ENCODE peak calls at places on chromosomes 7 and 10, in five cellular contexts. One of them, this sample, is unnamed.

GRCh38 chr10:112335104-112335840 is 38.6 kb upstream of the ACSL5 start:
- DNase-seq in fibroblast of mammary gland: peak
- DNase-seq in lung: no peak
- DNase-seq in Panc1: no peak
- DNase-seq in A549: no peak
- DNase-seq in this sample: no peak

GRCh38 chr7:22758576-22758975 is 31.6 kb downstream of the IL6 start:
- DNase-seq in Panc1: no peak
- DNase-seq in fibroblast of mammary gland: no peak
- DNase-seq in lung: no peak
- DNase-seq in A549: no peak
- DNase-seq in this sample: no peak

GRCh38 chr7:82566752-82567151 is 123.2 kb upstream of the CACNA2D1 start:
- DNase-seq in A549: no peak
- DNase-seq in fibroblast of mammary gland: no peak
- DNase-seq in lung: no peak
- DNase-seq in Panc1: no peak
- DNase-seq in this sample: no peak

GRCh38 chr10:112858990-112859520 is 91.0 kb upstream of the TCF7L2 start:
- DNase-seq in A549: no peak
- DNase-seq in Panc1: no peak
- DNase-seq in fibroblast of mammary gland: peak
- DNase-seq in lung: no peak
- DNase-seq in this sample: no peak

GRCh38 chr7:41689815-41690214 is 13.1 kb downstream of the INHBA start:
- DNase-seq in A549: no peak
- DNase-seq in Panc1: no peak
- DNase-seq in fibroblast of mammary gland: no peak
- DNase-seq in lung: no peak
- DNase-seq in this sample: no peak

GRCh38 chr7:22589641-22590141 is 89.7 kb upstream of the STEAP1B start:
- DNase-seq in Panc1: no peak
- DNase-seq in fibroblast of mammary gland: peak
- DNase-seq in lung: peak
- DNase-seq in A549: no peak
- DNase-seq in this sample: no peak

GRCh38 chr7:125383324-125383723 is 453.7 kb upstream of the POT1 start:
- DNase-seq in lung: no peak
- DNase-seq in A549: no peak
- DNase-seq in fibroblast of mammary gland: no peak
- DNase-seq in Panc1: no peak
- DNase-seq in this sample: peak

GRCh38 chr7:72785166-72785955 is 42.6 kb downstream of the TYW1B start:
- DNase-seq in fibroblast of mammary gland: peak
- DNase-seq in lung: no peak
- DNase-seq in A549: no peak
- DNase-seq in Panc1: no peak
- DNase-seq in this sample: no peak

GRCh38 chr7:80392229-80393169 is 119.4 kb downstream of the GNAT3 start:
- DNase-seq in lung: no peak
- DNase-seq in fibroblast of mammary gland: peak
- DNase-seq in Panc1: no peak
- DNase-seq in A549: peak
- DNase-seq in this sample: no peak

GRCh38 chr7:45033261-45033930 is 33.4 kb downstream of the CCM2 start:
- DNase-seq in Panc1: no peak
- DNase-seq in A549: no peak
- DNase-seq in lung: no peak
- DNase-seq in fibroblast of mammary gland: peak
- DNase-seq in this sample: no peak

GRCh38 chr7:107302250-107302649 is 133.4 kb downstream of the HBP1 start:
- DNase-seq in A549: no peak
- DNase-seq in lung: no peak
- DNase-seq in fibroblast of mammary gland: no peak
- DNase-seq in Panc1: no peak
- DNase-seq in this sample: no peak

GRCh38 chr10:72846225-72846624 is 47.3 kb upstream of the OIT3 start:
- DNase-seq in A549: peak
- DNase-seq in lung: no peak
- DNase-seq in Panc1: peak
- DNase-seq in fibroblast of mammary gland: peak
- DNase-seq in this sample: no peak

GRCh38 chr10:93790454-93790853 is 32.7 kb downstream of the LGI1 start:
- DNase-seq in Panc1: no peak
- DNase-seq in lung: no peak
- DNase-seq in fibroblast of mammary gland: no peak
- DNase-seq in A549: no peak
- DNase-seq in this sample: no peak

GRCh38 chr7:117929217-117929616 is 56.0 kb upstream of the CTTNBP2 start:
- DNase-seq in lung: no peak
- DNase-seq in Panc1: no peak
- DNase-seq in fibroblast of mammary gland: no peak
- DNase-seq in A549: no peak
- DNase-seq in this sample: no peak

GRCh38 chr7:21572914-21573313 is 30.1 kb downstream of the DNAH11 start:
- DNase-seq in fibroblast of mammary gland: no peak
- DNase-seq in lung: no peak
- DNase-seq in Panc1: no peak
- DNase-seq in A549: no peak
- DNase-seq in this sample: no peak

GRCh38 chr7:51318001-51318400 is 1.4 kb upstream of the COBL start:
- DNase-seq in A549: no peak
- DNase-seq in lung: no peak
- DNase-seq in fibroblast of mammary gland: no peak
- DNase-seq in Panc1: no peak
- DNase-seq in this sample: no peak

GRCh38 chr7:51317582-51317910 is 937 bp upstream of the COBL start:
- DNase-seq in fibroblast of mammary gland: no peak
- DNase-seq in Panc1: no peak
- DNase-seq in A549: no peak
- DNase-seq in lung: no peak
- DNase-seq in this sample: no peak

GRCh38 chr7:51316262-51316665 is 345 bp downstream of the COBL start:
- DNase-seq in A549: peak
- DNase-seq in Panc1: no peak
- DNase-seq in fibroblast of mammary gland: no peak
- DNase-seq in lung: peak
- DNase-seq in this sample: peak

GRCh38 chr7:51315393-51316261 is 982 bp downstream of the COBL start:
- DNase-seq in lung: peak
- DNase-seq in Panc1: no peak
- DNase-seq in fibroblast of mammary gland: peak
- DNase-seq in A549: peak
- DNase-seq in this sample: peak

DNA sequence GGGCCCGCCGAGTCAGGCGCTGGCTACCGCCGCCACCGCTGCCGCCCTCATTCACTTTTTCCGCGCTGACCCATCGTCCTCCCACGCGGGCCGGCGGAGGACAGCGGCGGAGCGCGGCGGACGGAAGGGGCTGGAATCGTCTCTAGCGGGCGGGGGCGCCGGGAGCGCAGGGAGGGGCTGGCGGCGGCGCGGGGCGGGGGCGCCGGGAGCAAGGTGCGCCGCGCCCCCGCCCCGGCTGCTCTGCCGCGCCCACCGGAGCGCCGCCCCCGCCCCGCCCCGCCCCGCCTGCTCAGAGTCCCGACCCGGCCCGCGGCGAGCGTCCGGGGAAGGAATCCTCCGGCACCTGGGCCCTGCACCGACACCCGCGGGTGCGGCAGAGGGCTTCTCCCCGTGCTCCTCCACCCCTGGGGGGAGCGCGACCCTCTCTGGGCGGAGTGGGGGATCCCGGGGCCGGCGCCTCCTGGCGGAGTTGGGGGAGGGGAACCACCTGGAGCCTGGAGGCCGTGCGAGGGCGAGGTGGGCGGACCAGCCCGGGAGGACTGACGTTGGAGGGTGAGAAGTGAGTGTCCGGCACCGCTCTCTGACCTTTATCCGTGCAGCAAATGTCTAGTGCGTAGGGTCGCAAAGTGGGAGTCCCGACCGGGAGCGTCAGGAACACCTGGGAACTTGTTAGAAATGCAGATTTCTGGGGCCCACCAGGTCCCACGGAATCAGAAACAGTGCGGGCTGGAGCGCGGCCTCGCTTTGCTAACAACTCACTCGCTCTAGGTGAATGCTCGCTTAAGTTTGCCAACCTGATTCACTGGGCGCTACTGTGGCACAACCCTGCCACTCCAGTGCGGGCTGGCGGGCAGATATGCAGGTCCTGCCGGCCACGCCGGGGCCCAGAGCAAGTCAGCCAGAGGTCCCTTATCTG is at the start of gene COBL:
- DNase-seq in fibroblast of mammary gland: no peak
- DNase-seq in Panc1: no peak
- DNase-seq in lung: peak
- DNase-seq in A549: peak
- DNase-seq in this sample: peak
- TF ChIP-seq CTCF in fibroblast of mammary gland: no peak
- TF ChIP-seq CTCF in Panc1: no peak
- TF ChIP-seq CTCF in lung: no peak
- TF ChIP-seq CTCF in A549: no peak
- TF ChIP-seq CTCF in this sample: no peak

GRCh38 chr10:775245-776075 is 86.0 kb upstream of the DIP2C start:
- DNase-seq in fibroblast of mammary gland: peak
- DNase-seq in lung: no peak
- DNase-seq in A549: no peak
- DNase-seq in Panc1: no peak
- DNase-seq in this sample: peak
- TF ChIP-seq CTCF in fibroblast of mammary gland: no peak
- TF ChIP-seq CTCF in lung: no peak
- TF ChIP-seq CTCF in A549: no peak
- TF ChIP-seq CTCF in Panc1: no peak
- TF ChIP-seq CTCF in this sample: no peak

GRCh38 chr7:47502240-47502877 is 79.6 kb downstream of the TNS3 start:
- DNase-seq in lung: no peak
- DNase-seq in fibroblast of mammary gland: no peak
- DNase-seq in Panc1: no peak
- DNase-seq in A549: no peak
- DNase-seq in this sample: no peak
- TF ChIP-seq CTCF in lung: no peak
- TF ChIP-seq CTCF in fibroblast of mammary gland: no peak
- TF ChIP-seq CTCF in Panc1: no peak
- TF ChIP-seq CTCF in A549: no peak
- TF ChIP-seq CTCF in this sample: no peak

DNA sequence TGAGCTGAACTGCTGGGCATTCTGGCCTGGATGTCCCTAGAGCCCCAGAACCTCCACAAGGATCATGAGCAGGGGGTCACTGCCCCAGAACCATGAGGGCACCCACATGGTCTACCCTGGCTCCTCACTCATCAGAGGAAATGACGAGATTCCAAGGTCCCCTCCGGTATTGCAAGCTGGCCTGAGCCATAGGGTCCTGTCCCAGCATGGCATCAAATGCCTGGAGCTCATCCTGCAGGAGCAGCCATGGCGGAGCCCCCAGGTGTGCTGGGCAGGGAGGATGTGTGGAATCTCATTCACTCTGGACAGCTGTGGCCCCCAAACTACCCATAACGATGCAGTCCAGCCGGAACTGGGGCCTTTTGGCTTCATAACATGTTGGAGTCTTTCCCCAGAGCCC is 66.6 kb upstream of the ANTXRL start:
- DNase-seq in A549: no peak
- DNase-seq in lung: no peak
- DNase-seq in fibroblast of mammary gland: no peak
- DNase-seq in Panc1: no peak
- DNase-seq in this sample: no peak
- TF ChIP-seq CTCF in A549: no peak
- TF ChIP-seq CTCF in lung: no peak
- TF ChIP-seq CTCF in fibroblast of mammary gland: no peak
- TF ChIP-seq CTCF in Panc1: no peak
- TF ChIP-seq CTCF in this sample: no peak

GRCh38 chr10:102632394-102633062 is 11.8 kb upstream of the TRIM8 start:
- DNase-seq in fibroblast of mammary gland: peak
- DNase-seq in lung: no peak
- DNase-seq in A549: no peak
- DNase-seq in Panc1: no peak
- DNase-seq in this sample: no peak

GRCh38 chr10:102635377-102635776 is 8.9 kb upstream of the TRIM8 start:
- DNase-seq in fibroblast of mammary gland: no peak
- DNase-seq in lung: no peak
- DNase-seq in Panc1: no peak
- DNase-seq in A549: no peak
- DNase-seq in this sample: no peak

GRCh38 chr10:102633282-102633681 is 11.0 kb upstream of the TRIM8 start:
- DNase-seq in Panc1: no peak
- DNase-seq in lung: peak
- DNase-seq in A549: no peak
- DNase-seq in fibroblast of mammary gland: peak
- DNase-seq in this sample: no peak

GRCh38 chr10:102634696-102635095 is 9.6 kb upstream of the TRIM8 start:
- DNase-seq in A549: no peak
- DNase-seq in Panc1: no peak
- DNase-seq in lung: no peak
- DNase-seq in fibroblast of mammary gland: no peak
- DNase-seq in this sample: no peak

DNA sequence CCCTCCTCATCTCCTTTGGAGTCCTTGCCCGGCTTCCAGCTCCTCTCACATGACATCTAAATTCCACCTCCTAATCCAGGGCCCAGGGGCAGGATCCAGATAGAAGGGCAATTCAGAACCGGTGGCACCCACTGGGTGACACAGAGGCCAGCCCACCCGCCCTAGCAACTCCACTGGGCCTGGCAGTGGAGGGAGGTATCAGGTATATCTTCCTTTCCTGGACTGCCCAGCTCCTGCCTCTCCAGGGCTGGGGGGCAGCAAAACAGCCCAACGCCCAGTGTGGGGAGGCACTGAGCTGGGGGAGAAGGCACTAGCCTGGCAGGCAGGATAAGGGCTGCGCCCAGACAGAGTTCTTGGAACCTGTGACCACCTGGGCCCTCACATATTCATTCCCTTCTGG is 10.4 kb upstream of the TRIM8 start:
- DNase-seq in fibroblast of mammary gland: no peak
- DNase-seq in A549: no peak
- DNase-seq in Panc1: no peak
- DNase-seq in lung: no peak
- DNase-seq in this sample: no peak
- TF ChIP-seq CTCF in fibroblast of mammary gland: no peak
- TF ChIP-seq CTCF in A549: no peak
- TF ChIP-seq CTCF in Panc1: no peak
- TF ChIP-seq CTCF in lung: no peak
- TF ChIP-seq CTCF in this sample: no peak